ENCODE peak calls at places on chromosomes 4 and X, in eight cellular contexts. D, S, O, L, F, C, Q and U are unnamed samples.
A peak's percentile ranks its signal among the peaks of the same experiment; 100 is the strongest.

GRCh38 chrX:130645955-130646583 is 244.3 kb downstream of the RBMX2 start:
- DNase-seq in D (peak; percentile 38), S (no peak), O (no peak), L (peak; percentile 2), F (no peak), C (no peak), Q (no peak), U (no peak)

GRCh38 chr4:37956941-37957340 is 3.3 kb upstream of the PTTG2 start:
- DNase-seq in D (no peak), S (no peak), O (no peak), L (no peak), F (no peak), C (no peak), Q (no peak), U (no peak)

GRCh38 chr4:166895771-166896170 is 338.5 kb downstream of the SPOCK3 start:
- DNase-seq in D (no peak), S (no peak), O (no peak), L (no peak), F (no peak), C (no peak), Q (no peak), U (no peak)

GRCh38 chrX:24235084-24235710 is 78.7 kb downstream of the SUPT20HL2 start:
- DNase-seq in D (no peak), S (no peak), O (no peak), L (no peak), F (no peak), C (no peak), Q (no peak), U (no peak)

GRCh38 chrX:46184749-46185148 is 360.5 kb downstream of the ZNF674 start:
- DNase-seq in D (no peak), S (no peak), O (no peak), L (no peak), F (no peak), C (peak; percentile 46), Q (no peak), U (no peak)

GRCh38 chrX:25022499-25023325 is 6.9 kb upstream of the ARX start:
- DNase-seq in D (no peak), S (no peak), O (no peak), L (no peak), F (no peak), C (no peak), Q (no peak), U (no peak)

GRCh38 chr4:173091362-173091761 is 77.2 kb upstream of the GALNT7 start:
- DNase-seq in D (no peak), S (no peak), O (no peak), L (no peak), F (no peak), C (no peak), Q (no peak), U (no peak)

GRCh38 chrX:56729152-56729557 is at the start of gene NBDY:
- DNase-seq in D (peak; percentile 38), S (peak; percentile 18), O (peak; percentile 75), L (peak; percentile 50), F (peak; percentile 33), C (no peak), Q (no peak), U (no peak)

GRCh38 chr4:3851211-3851610 is 85.0 kb downstream of the ADRA2C start:
- DNase-seq in D (no peak), S (no peak), O (no peak), L (no peak), F (no peak), C (no peak), Q (no peak), U (no peak)

GRCh38 chr4:10008208-10009005 is 12.9 kb downstream of the SLC2A9 start:
- DNase-seq in D (no peak), S (no peak), O (no peak), L (peak; percentile 57), F (no peak), C (no peak), Q (no peak), U (no peak)

DNA sequence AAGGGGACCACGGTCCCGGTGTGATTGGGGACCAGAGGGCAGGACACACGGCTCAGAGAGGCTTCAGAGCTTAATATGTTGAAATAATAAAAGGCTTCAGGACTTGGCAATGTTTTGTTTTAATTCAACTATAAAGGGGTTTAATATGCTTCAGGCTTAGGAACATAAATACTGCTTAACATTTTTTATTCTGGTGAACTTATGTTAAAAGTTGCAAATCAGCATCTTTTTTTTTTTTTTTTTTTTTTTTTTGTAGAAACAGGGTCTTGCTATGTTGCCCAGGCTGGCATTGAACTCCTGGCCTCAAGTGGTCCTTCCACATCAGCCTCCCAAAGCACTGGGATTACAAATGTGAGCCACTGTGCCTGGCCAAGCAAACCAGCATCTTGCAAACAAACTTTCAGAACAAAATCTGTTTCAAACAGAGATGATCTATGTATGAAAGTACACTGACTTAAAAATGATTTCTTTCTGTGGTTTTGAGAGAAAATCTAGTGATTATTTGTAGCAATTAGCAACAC is 37.7 kb downstream of the RHOH start:
- DNase-seq in D (no peak), S (no peak), O (no peak), L (no peak), F (no peak), C (no peak), Q (no peak), U (no peak)
- H3K4me1 ChIP-seq in D (no peaks in the 10 kb centered on the region), S (no peaks in the 10 kb centered on the region), O (no peaks in the 10 kb centered on the region), L (no peaks in the 10 kb centered on the region), F (peaks cover 7% of the 10 kb centered on the region), C (peaks cover 7% of the 10 kb centered on the region), Q (peaks cover 3% of the 10 kb centered on the region), U (no peaks in the 10 kb centered on the region)

DNA sequence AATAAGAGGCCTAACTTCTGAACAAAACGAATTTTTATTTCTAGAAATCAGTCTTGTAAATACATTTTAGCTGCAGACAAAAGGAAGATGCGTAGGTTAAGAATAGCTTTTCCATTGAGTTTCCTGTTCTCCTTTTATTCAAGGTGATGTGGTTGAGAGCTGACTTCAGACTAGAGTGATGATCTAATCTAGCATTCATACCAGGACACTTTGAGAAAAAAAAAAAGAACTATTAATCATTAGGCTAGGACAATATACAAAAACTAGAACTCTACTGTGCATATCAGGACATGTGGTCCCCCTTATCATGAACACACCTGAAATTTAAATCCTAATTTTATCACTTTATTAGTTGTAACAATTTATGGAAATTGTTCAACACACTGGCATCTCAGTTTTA is 884.6 kb upstream of the EPHA5 start:
- DNase-seq in D (no peak), S (no peak), O (no peak), L (no peak), F (no peak), C (no peak), Q (no peak), U (no peak)
- H3K27ac ChIP-seq in D (no peak overlapping the region), S (no peak overlapping the region), O (no peak overlapping the region), L (no peak overlapping the region), F (no peak overlapping the region), C (no peak overlapping the region), Q (no peak overlapping the region), U (no peak overlapping the region)

DNA sequence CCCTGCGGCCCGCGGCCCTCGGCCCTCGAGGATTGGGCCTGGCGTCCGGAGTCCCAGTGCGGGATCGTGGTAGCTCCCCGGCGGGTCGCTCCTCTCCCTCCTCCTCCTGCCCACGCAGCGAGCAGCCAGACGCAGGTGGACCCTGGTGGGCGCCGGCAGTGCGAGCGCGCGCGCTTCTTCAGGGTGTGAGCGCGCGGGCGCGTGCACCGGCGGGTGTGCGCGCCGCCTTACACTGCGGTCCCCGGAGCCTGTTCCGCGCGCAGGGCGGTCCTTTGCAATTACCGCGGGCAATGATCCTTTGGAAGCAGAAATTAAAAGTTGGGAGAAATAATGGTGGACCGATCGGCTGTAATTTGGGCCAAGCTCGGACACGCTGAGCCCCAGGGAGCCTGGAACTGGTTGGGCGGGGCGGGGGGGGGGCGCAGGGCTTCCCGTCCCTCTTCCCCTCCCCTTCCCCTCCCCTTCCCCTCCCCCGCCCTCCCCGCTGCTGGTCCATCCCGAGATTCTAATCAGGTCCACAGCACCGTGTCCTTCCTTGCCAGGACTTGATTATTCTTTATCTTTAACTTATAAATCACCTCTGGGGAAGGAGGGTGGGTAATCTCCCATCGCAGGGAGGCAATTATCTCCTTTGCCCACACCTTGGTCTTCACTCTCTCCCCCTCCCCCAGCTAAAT is 1.6 kb upstream of the NKX1-1 start:
- DNase-seq in D (no peak), S (no peak), O (no peak), L (no peak), F (no peak), C (no peak), Q (no peak), U (peak; percentile 48)
- H3K9me3 ChIP-seq in D (no peaks in the 10 kb centered on the region), S (no peaks in the 10 kb centered on the region), O (no peaks in the 10 kb centered on the region), L (no peaks in the 10 kb centered on the region), F (no peaks in the 10 kb centered on the region), C (no peaks in the 10 kb centered on the region), Q (no peaks in the 10 kb centered on the region), U (no peaks in the 10 kb centered on the region)

GRCh38 chr4:168604496-168605373 is 107.9 kb downstream of the PALLD start:
- DNase-seq in D (peak; percentile 64), S (no peak), O (no peak), L (peak; percentile 80), F (no peak), C (peak; percentile 68), Q (no peak), U (no peak)

GRCh38 chr4:168598191-168598590 is 101.3 kb downstream of the PALLD start:
- DNase-seq in D (no peak), S (no peak), O (no peak), L (no peak), F (no peak), C (no peak), Q (no peak), U (no peak)

GRCh38 chr4:168600796-168601583 is 104.1 kb downstream of the PALLD start:
- DNase-seq in D (no peak), S (no peak), O (no peak), L (peak; percentile 30), F (no peak), C (peak; percentile 64), Q (no peak), U (no peak)

GRCh38 chr4:168605411-168605810 is 108.6 kb downstream of the PALLD start:
- DNase-seq in D (peak; percentile 53), S (no peak), O (no peak), L (peak; percentile 66), F (no peak), C (no peak), Q (no peak), U (no peak)

GRCh38 chr4:168601899-168602298 is 105.0 kb downstream of the PALLD start:
- DNase-seq in D (no peak), S (no peak), O (no peak), L (no peak), F (no peak), C (no peak), Q (no peak), U (no peak)
- H3K4me1 ChIP-seq in D (peaks cover 8% of the 10 kb centered on the region), S (no peaks in the 10 kb centered on the region), O (no peaks in the 10 kb centered on the region), L (peaks cover 6% of the 10 kb centered on the region), F (peaks cover 13% of the 10 kb centered on the region), C (peaks cover 76% of the 10 kb centered on the region), Q (no peaks in the 10 kb centered on the region), U (peaks cover 9% of the 10 kb centered on the region)

DNA sequence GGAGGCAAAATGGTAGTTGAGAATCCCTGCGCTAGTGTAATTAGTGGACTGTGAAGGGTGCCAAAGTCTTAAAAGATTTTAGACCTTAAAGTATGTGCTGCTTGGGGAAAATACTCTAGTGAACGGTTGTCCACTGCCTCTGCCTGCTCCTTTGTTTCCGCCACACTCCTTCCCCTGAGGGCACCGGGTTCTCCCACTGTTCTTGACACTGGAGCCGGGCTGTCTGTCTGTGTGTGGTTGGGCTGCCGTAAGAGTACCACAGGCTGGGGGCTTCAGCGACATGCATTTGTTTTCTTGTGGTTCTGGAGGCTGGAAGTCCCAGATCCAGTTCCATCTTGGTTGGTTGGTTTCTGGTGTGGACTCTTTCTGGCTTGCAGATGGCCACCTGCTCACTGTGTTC is 76.2 kb downstream of the CLDN34 start:
- DNase-seq in D (no peak), S (no peak), O (peak; percentile 45), L (no peak), F (no peak), C (no peak), Q (no peak), U (no peak)
- H3K27ac ChIP-seq in D (no peak overlapping the region), S (no peak overlapping the region), O (no peak overlapping the region), L (no peak overlapping the region), F (no peak overlapping the region), C (no peak overlapping the region), Q (no peak overlapping the region), U (no peak overlapping the region)